ENCODE peak calls at places on chromosomes 6 and 20, in six cellular contexts. P is cardiac muscle cell; Y is SK-N-SH; N is uterus; C is astrocyte; G is CD8-positive, alpha-beta T cell. V is an unnamed sample.

GRCh38 chr20:45647441-45648050 is 16.5 kb upstream of the WFDC9 start:
- DNase-seq in Y (peak; percentile 5), N (no peak), P (no peak), G (no peak), C (no peak), V (no peak)

GRCh38 chr6:33851959-33852358 is 48.2 kb upstream of the MLN start:
- DNase-seq in G (peak; percentile 26), P (peak; percentile 58), N (no peak), C (no peak), Y (no peak), V (peak; percentile 35)

GRCh38 chr6:90464507-90464906 is 122.4 kb downstream of the MAP3K7 start:
- DNase-seq in Y (no peak), G (no peak), C (peak; percentile 58), N (no peak), P (no peak), V (no peak)

GRCh38 chr6:141561154-141561553 is 571.6 kb upstream of the GJE1 start:
- DNase-seq in Y (no peak), C (no peak), P (no peak), G (no peak), N (no peak), V (no peak)

GRCh38 chr6:81894286-81894685 is 141.8 kb upstream of the TENT5A start:
- DNase-seq in P (no peak), G (no peak), C (peak; percentile 75), N (no peak), Y (no peak), V (no peak)

GRCh38 chr6:155244434-155244833 is 19.4 kb upstream of the CLDN20 start:
- DNase-seq in N (no peak), C (no peak), G (no peak), P (no peak), Y (no peak), V (no peak)

GRCh38 chr6:156543431-156543830 is 233.7 kb upstream of the ARID1B start:
- DNase-seq in C (no peak), Y (no peak), G (no peak), N (no peak), P (no peak), V (no peak)

GRCh38 chr20:62342910-62343309 is 24.2 kb downstream of the LAMA5 start:
- DNase-seq in P (no peak), Y (no peak), G (no peak), N (no peak), C (no peak), V (no peak)

GRCh38 chr20:10347066-10347465 is 87.0 kb downstream of the MKKS start:
- DNase-seq in G (no peak), C (peak; percentile 81), N (no peak), P (no peak), Y (no peak), V (no peak)

GRCh38 chr6:163147988-163148387 is 266.5 kb upstream of the QKI start:
- DNase-seq in P (no peak), G (no peak), Y (peak; percentile 45), C (no peak), N (no peak), V (no peak)

GRCh38 chr6:154500769-154501171 is 9.7 kb downstream of the CNKSR3 start:
- DNase-seq in G (no peak), C (no peak), P (peak; percentile 23), N (no peak), Y (peak; percentile 35), V (no peak)

GRCh38 chr20:40942775-40943174 is 85.8 kb upstream of the TOP1 start:
- DNase-seq in N (no peak), P (no peak), C (no peak), Y (no peak), G (no peak), V (no peak)

GRCh38 chr6:153503810-153504209 is 372.7 kb upstream of the RGS17 start:
- DNase-seq in N (no peak), P (peak; percentile 7), G (no peak), C (no peak), Y (no peak), V (no peak)

GRCh38 chr6:13303668-13304017 is 24.7 kb downstream of the TBC1D7 start:
- DNase-seq in C (peak; percentile 64), Y (no peak), P (peak; percentile 80), N (peak; percentile 50), G (no peak), V (no peak)

GRCh38 chr6:56297022-56297995 is 49.9 kb upstream of the COL21A1 start:
- DNase-seq in P (no peak), Y (no peak), C (no peak), N (no peak), G (no peak), V (no peak)

GRCh38 chr6:127342296-127342945 is 988 bp downstream of the ECHDC1 start:
- DNase-seq in C (peak; percentile 63), Y (peak; percentile 14), G (no peak), P (peak; percentile 43), N (no peak), V (no peak)

GRCh38 chr6:155340464-155341129 is 26.3 kb upstream of the TFB1M start:
- DNase-seq in N (no peak), Y (no peak), C (peak; percentile 62), P (no peak), G (no peak), V (no peak)

GRCh38 chr20:19761853-19762252 is 3.8 kb downstream of the RIN2 start:
- DNase-seq in N (no peak), Y (no peak), G (no peak), C (no peak), P (no peak), V (no peak)

GRCh38 chr6:52183131-52183530 is 3.0 kb upstream of the IL17A start:
- DNase-seq in P (peak; percentile 9), C (no peak), N (no peak), G (no peak), Y (no peak), V (no peak)

GRCh38 chr20:53580376-53581111 is 13.1 kb downstream of the ZNF217 start:
- DNase-seq in C (no peak), G (no peak), P (no peak), N (no peak), Y (no peak), V (no peak)

GRCh38 chr6:27766405-27766804 is 145.8 kb downstream of the OR2B2 start:
- DNase-seq in N (no peak), P (no peak), Y (no peak), C (no peak), G (no peak), V (no peak)

GRCh38 chr6:108562503-108562993 is 1.8 kb downstream of the FOXO3 start:
- DNase-seq in P (peak; percentile 72), G (no peak), Y (peak; percentile 69), C (peak; percentile 68), N (peak; percentile 65), V (no peak)

GRCh38 chr20:37681384-37681977 is 12.3 kb upstream of the CTNNBL1 start:
- DNase-seq in N (no peak), G (no peak), C (no peak), P (peak; percentile 65), Y (peak; percentile 17), V (no peak)

GRCh38 chr20:62995898-62996595 is 10.7 kb downstream of the BHLHE23 start:
- DNase-seq in P (no peak), N (no peak), C (no peak), Y (no peak), G (no peak), V (no peak)

GRCh38 chr6:166930354-166930891 is 25.9 kb downstream of the RNASET2 start:
- DNase-seq in Y (no peak), P (no peak), G (no peak), C (no peak), N (no peak), V (no peak)

GRCh38 chr20:34334654-34335407 is 28.2 kb upstream of the ITCH start:
- DNase-seq in C (no peak), G (no peak), N (no peak), Y (no peak), P (no peak), V (no peak)

GRCh38 chr6:121436966-121437756 is 1.7 kb downstream of the GJA1 start:
- DNase-seq in Y (peak; percentile 59), C (peak; percentile 49), P (peak; percentile 64), N (peak; percentile 53), G (no peak), V (no peak)

GRCh38 chr6:96236471-96236870 is 220.7 kb downstream of the FUT9 start:
- DNase-seq in Y (no peak), C (peak; percentile 87), P (no peak), N (no peak), G (no peak), V (no peak)

GRCh38 chr6:96235927-96236326 is 220.2 kb downstream of the FUT9 start:
- DNase-seq in N (no peak), Y (no peak), C (peak; percentile 96), G (no peak), P (no peak), V (no peak)

GRCh38 chr6:96234476-96234875 is 218.7 kb downstream of the FUT9 start:
- DNase-seq in P (no peak), C (peak; percentile 65), G (no peak), N (no peak), Y (no peak), V (no peak)

DNA sequence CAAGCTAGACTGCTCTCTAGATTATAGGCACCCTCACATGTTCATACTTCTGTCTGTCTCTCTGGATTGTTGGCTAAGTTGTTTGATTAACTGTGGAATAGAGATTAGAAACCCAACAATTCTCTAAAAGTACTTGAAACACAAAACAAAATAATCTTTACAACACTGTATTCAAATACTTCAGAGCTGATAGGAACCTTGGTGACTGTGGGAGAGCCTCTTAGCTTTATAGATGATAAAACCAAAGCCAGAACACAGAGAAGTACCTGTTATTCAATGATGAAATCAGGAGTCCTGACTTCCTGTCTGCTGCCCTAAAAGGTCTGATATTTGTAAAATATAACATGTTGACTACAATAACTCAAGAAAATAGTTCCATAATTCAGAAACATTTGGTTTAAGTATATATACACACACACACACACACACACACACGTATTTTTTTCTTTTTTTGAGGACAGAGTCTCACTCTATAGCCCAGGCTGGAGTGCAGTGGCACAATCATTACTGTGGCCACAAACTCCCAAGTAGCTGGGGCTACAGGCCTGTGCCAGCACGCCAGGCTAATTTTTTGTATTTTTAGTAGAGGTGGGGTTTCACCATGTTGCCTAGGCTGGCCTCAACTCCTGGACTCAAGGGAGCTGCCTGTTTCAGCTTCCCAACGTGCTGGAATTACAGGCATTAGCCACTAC is 222.0 kb downstream of the FUT9 start:
- DNase-seq in C (peak; percentile 2), Y (no peak), P (no peak), G (no peak), N (no peak), V (no peak)
- H3K4me1 ChIP-seq in C (peaks cover 26% of the 10 kb centered on the region), Y (no peaks in the 10 kb centered on the region), P (no peaks in the 10 kb centered on the region), G (no peaks in the 10 kb centered on the region), N (no peaks in the 10 kb centered on the region), V (no peaks in the 10 kb centered on the region)

GRCh38 chr6:42201382-42201781 is 6.6 kb upstream of the GUCA1B start:
- DNase-seq in P (no peak), N (no peak), C (no peak), G (no peak), Y (no peak), V (no peak)
- H3K36me3 ChIP-seq in P (no peaks in the 10 kb centered on the region), N (no peaks in the 10 kb centered on the region), C (peaks cover 3% of the 10 kb centered on the region), G (no peaks in the 10 kb centered on the region), Y (peaks cover 2% of the 10 kb centered on the region), V (no peaks in the 10 kb centered on the region)

DNA sequence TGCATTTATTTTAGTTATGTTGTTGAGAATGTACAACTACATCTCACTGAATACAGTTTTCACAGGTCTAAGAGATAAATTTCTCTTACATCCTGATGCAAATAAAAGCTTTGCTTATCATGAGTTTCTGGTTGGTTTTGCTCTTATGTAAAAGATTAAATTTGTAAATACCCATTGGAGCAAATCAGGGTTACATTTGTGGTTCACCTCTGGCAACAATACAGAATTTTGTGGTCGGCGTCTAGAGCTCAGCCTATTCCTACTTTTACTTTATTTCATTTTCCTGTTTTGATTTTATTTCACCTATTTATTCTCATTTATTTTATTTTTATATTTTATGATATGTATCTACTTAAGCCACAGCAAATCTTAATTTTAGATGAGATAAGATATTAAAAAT is 271.9 kb upstream of the MARCKS start:
- DNase-seq in G (no peak), N (no peak), P (no peak), Y (no peak), C (peak; percentile 73), V (no peak)
- H3K4me1 ChIP-seq in G (no peaks in the 10 kb centered on the region), N (no peaks in the 10 kb centered on the region), P (peaks cover 22% of the 10 kb centered on the region), Y (peaks cover 2% of the 10 kb centered on the region), C (peaks cover 7% of the 10 kb centered on the region), V (no peaks in the 10 kb centered on the region)

GRCh38 chr6:114783083-114783482 is 440.3 kb upstream of the HS3ST5 start:
- DNase-seq in N (no peak), P (no peak), G (no peak), C (peak; percentile 6), Y (no peak), V (no peak)
- H3K36me3 ChIP-seq in N (no peaks in the 10 kb centered on the region), P (no peaks in the 10 kb centered on the region), G (no peaks in the 10 kb centered on the region), C (no peaks in the 10 kb centered on the region), Y (no peaks in the 10 kb centered on the region), V (no peaks in the 10 kb centered on the region)